ENCODE peak calls at places on chromosomes 11 and 22, in five cellular contexts. P is psoas muscle; C is OCI-LY7; Q is activated CD4-positive, alpha-beta T cell treated with anti-CD3 and anti-CD28 coated beads, Interleukin-2, amount 50 U/mL, for 48 hours; M is neural crest cell. U is an unnamed sample.

GRCh38 chr11:3159296-3160190 is 5.6 kb downstream of the OSBPL5 start:
- DNase-seq in M (no peak), P (peak), C (no peak), Q (no peak), U (no peak)

GRCh38 chr11:100777118-100777517 is 90.0 kb downstream of the ARHGAP42 start:
- DNase-seq in Q (no peak), P (no peak), C (no peak), M (no peak), U (no peak)

GRCh38 chr11:114207096-114207495 is 89.1 kb upstream of the NNMT start:
- DNase-seq in C (no peak), P (no peak), M (no peak), Q (no peak), U (no peak)

GRCh38 chr22:48444320-48445112 is 1383.2 kb downstream of the BRD1 start:
- DNase-seq in Q (no peak), P (no peak), C (peak), M (no peak), U (no peak)

GRCh38 chr22:26581769-26582168 is 8.2 kb downstream of the TPST2 start:
- DNase-seq in M (no peak), C (no peak), P (no peak), Q (no peak), U (no peak)

GRCh38 chr22:31680764-31681624 is 19.0 kb upstream of the PISD start:
- DNase-seq in C (no peak), Q (no peak), M (no peak), P (no peak), U (no peak)

GRCh38 chr11:100557830-100558611 is 129.1 kb upstream of the ARHGAP42 start:
- DNase-seq in Q (no peak), M (no peak), P (no peak), C (no peak), U (no peak)

GRCh38 chr11:13983081-13983751 is 20.7 kb downstream of the SPON1 start:
- DNase-seq in M (no peak), Q (no peak), P (peak), C (no peak), U (no peak)

GRCh38 chr11:111969344-111969743 is 32.2 kb downstream of the DIXDC1 start:
- DNase-seq in C (no peak), P (no peak), Q (no peak), M (no peak), U (no peak)

GRCh38 chr22:43945632-43946390 is 9.4 kb upstream of the SAMM50 start:
- DNase-seq in P (peak), Q (peak), M (peak), C (peak), U (no peak)

GRCh38 chr11:79045018-79045787 is 395.6 kb downstream of the TENM4 start:
- DNase-seq in Q (no peak), C (no peak), M (no peak), P (no peak), U (no peak)

GRCh38 chr11:44236261-44236660 is 73.7 kb downstream of the ALX4 start:
- DNase-seq in C (no peak), Q (no peak), P (no peak), M (no peak), U (no peak)

GRCh38 chr11:79482800-79483199 is 42.0 kb upstream of the TENM4 start:
- DNase-seq in Q (no peak), C (peak), P (no peak), M (no peak), U (no peak)

GRCh38 chr11:122882809-122883681 is 486 bp downstream of the JHY start:
- DNase-seq in Q (peak), C (no peak), P (peak), M (peak), U (no peak)

GRCh38 chr11:3803726-3804510 is 4.4 kb upstream of the PGAP2 start:
- DNase-seq in P (no peak), M (no peak), Q (no peak), C (no peak), U (no peak)

GRCh38 chr11:17498058-17498457 is 21.4 kb upstream of the ABCC8 start:
- DNase-seq in Q (no peak), C (peak), P (no peak), M (no peak), U (no peak)

GRCh38 chr22:37101311-37102063 is 8.0 kb downstream of the TMPRSS6 start:
- DNase-seq in P (no peak), C (no peak), Q (no peak), M (no peak), U (no peak)

GRCh38 chr11:111417766-111418435 is 38.8 kb upstream of the POU2AF1 start:
- DNase-seq in Q (no peak), C (peak), M (no peak), P (peak), U (no peak)

GRCh38 chr22:42990131-42990838 is 24.7 kb downstream of the PACSIN2 start:
- DNase-seq in Q (no peak), M (no peak), C (no peak), P (peak), U (no peak)

GRCh38 chr11:27930946-27931345 is 177.0 kb downstream of the KIF18A start:
- DNase-seq in C (no peak), M (no peak), P (no peak), Q (no peak), U (no peak)

GRCh38 chr11:134509381-134510068 is 97.5 kb upstream of the B3GAT1 start:
- DNase-seq in M (no peak), P (no peak), C (no peak), Q (no peak), U (no peak)

GRCh38 chr11:99670268-99670667 is 649.5 kb downstream of the CNTN5 start:
- DNase-seq in Q (no peak), P (no peak), C (no peak), M (no peak), U (no peak)

GRCh38 chr11:68202165-68202564 is 10.9 kb downstream of the KMT5B start:
- DNase-seq in Q (no peak), M (no peak), C (no peak), P (no peak), U (no peak)

GRCh38 chr11:71286701-71287643 is 34.6 kb upstream of the SHANK2 start:
- DNase-seq in Q (no peak), M (no peak), P (no peak), C (no peak), U (no peak)

GRCh38 chr22:18090286-18090685 is 12.5 kb downstream of the PEX26 start:
- DNase-seq in M (no peak), C (no peak), Q (no peak), P (no peak), U (no peak)

GRCh38 chr11:29333993-29334780 is 682.6 kb downstream of the KCNA4 start:
- DNase-seq in Q (no peak), C (peak), M (no peak), P (no peak), U (no peak)

GRCh38 chr11:28835317-28835716 is 727.1 kb downstream of the METTL15 start:
- DNase-seq in C (no peak), P (no peak), M (no peak), Q (no peak), U (no peak)

GRCh38 chr11:6156628-6157367 is 13.3 kb downstream of the OR52B2 start:
- DNase-seq in C (no peak), Q (no peak), M (no peak), P (no peak), U (no peak)

GRCh38 chr22:28505416-28506156 is 174.1 kb downstream of the TTC28 start:
- DNase-seq in C (no peak), M (no peak), P (peak), Q (no peak), U (no peak)

GRCh38 chr11:79417069-79417920 is 23.5 kb downstream of the TENM4 start:
- DNase-seq in Q (no peak), P (no peak), C (no peak), M (no peak), U (no peak)

GRCh38 chr22:41022470-41023298 is 69.7 kb upstream of the EP300 start:
- DNase-seq in M (peak), P (peak), C (peak), Q (peak), U (no peak)

GRCh38 chr11:72924568-72925190 is 110.5 kb downstream of the ATG16L2 start:
- DNase-seq in P (no peak), M (no peak), Q (no peak), C (peak), U (no peak)

GRCh38 chr11:46392421-46393230 is 1.1 kb upstream of the CHRM4 start:
- DNase-seq in M (peak), C (peak), P (peak), Q (peak), U (no peak)

GRCh38 chr11:101582242-101583052 is 1.4 kb downstream of the TRPC6 start:
- DNase-seq in M (no peak), P (no peak), C (no peak), Q (no peak), U (no peak)

GRCh38 chr11:27088353-27088752 is 47.7 kb downstream of the BBOX1 start:
- DNase-seq in C (no peak), M (no peak), Q (no peak), P (no peak), U (no peak)

GRCh38 chr11:40445391-40445790 is 1014.1 kb downstream of the LRRC4C start:
- DNase-seq in M (no peak), C (no peak), P (no peak), Q (no peak), U (no peak)

GRCh38 chr11:10650166-10650565 is 43.4 kb downstream of the IRAG1 start:
- DNase-seq in M (no peak), P (no peak), C (no peak), Q (no peak), U (no peak)

U was measured in SIG-M5.